ENCODE peak calls at places on chromosomes 7 and 10, in ten cellular contexts. E is GM13976; L is activated naive CD8-positive, alpha-beta T cell treated with anti-CD3 and anti-CD28 coated beads, Interleukin-2, amount 50 U/mL, for 16 hours; W is upper lobe of right lung; A is colonic mucosa; O is NCI-H1694 treated with DMSO at 0.1 percent for 48 hours; Q is NCI-H748 treated with DMSO at 0.1 percent for 48 hours; D is OCI-LY7; N is cardiac fibroblast; U is WERI-Rb-1. I is an unnamed sample.
A peak's percentile ranks its signal among the peaks of the same experiment; 100 is the strongest.

GRCh38 chr7:129373651-129374428 is 60.4 kb upstream of the STRIP2 start:
- DNase-seq in Q (no peak), W (no peak), L (no peak), A (no peak), E (no peak), N (no peak), O (no peak), U (no peak), D (no peak), I (no peak)

GRCh38 chr10:6778992-6779701 is 199.1 kb upstream of the PRKCQ start:
- DNase-seq in Q (no peak), N (peak; percentile 95), O (no peak), L (no peak), W (no peak), D (no peak), E (no peak), U (no peak), A (no peak), I (no peak)

GRCh38 chr10:70274643-70275042 is 9.2 kb downstream of the NPFFR1 start:
- DNase-seq in O (no peak), E (no peak), W (no peak), Q (no peak), U (no peak), D (no peak), A (no peak), N (peak; percentile 89), L (no peak), I (no peak)

GRCh38 chr7:130489140-130489967 is 2.5 kb upstream of the MEST start:
- DNase-seq in L (no peak), O (no peak), N (peak; percentile 64), E (no peak), A (no peak), D (no peak), W (no peak), Q (no peak), U (no peak), I (no peak)

GRCh38 chr7:128845475-128845874 is 15.3 kb downstream of the FLNC start:
- DNase-seq in A (no peak), U (no peak), Q (no peak), E (no peak), O (no peak), N (no peak), W (no peak), L (no peak), D (no peak), I (no peak)

GRCh38 chr10:79346012-79346340 is 1.3 kb upstream of the PPIF start:
- DNase-seq in Q (no peak), E (no peak), D (no peak), W (no peak), O (no peak), U (no peak), A (peak; percentile 13), N (no peak), L (no peak), I (no peak)

GRCh38 chr10:111347386-111348005 is 270.7 kb downstream of the ADRA2A start:
- DNase-seq in A (peak; percentile 84), N (no peak), Q (peak; percentile 24), D (no peak), U (no peak), L (no peak), O (no peak), E (no peak), W (no peak), I (no peak)

GRCh38 chr10:102313221-102313896 is 68.0 kb downstream of the GBF1 start:
- DNase-seq in W (no peak), A (no peak), O (no peak), U (peak; percentile 72), L (no peak), D (no peak), E (no peak), Q (no peak), N (no peak), I (no peak)

GRCh38 chr7:77799078-77799964 is 748 bp downstream of the PHTF2 start:
- DNase-seq in O (peak; percentile 57), Q (no peak), W (peak; percentile 74), D (peak; percentile 51), L (no peak), E (peak; percentile 32), N (peak; percentile 40), A (peak; percentile 53), U (peak; percentile 56), I (peak; percentile 79)

GRCh38 chr7:114182837-114183236 is 231.8 kb upstream of the FOXP2 start:
- DNase-seq in A (no peak), W (no peak), L (no peak), D (no peak), O (no peak), U (no peak), N (peak; percentile 12), Q (no peak), E (no peak), I (no peak)

GRCh38 chr10:33509231-33509871 is 174.9 kb upstream of the NRP1 start:
- DNase-seq in Q (peak; percentile 83), D (no peak), E (peak; percentile 32), N (peak; percentile 82), U (no peak), A (no peak), L (no peak), W (no peak), O (peak; percentile 9), I (no peak)

GRCh38 chr10:4763960-4764428 is 62.0 kb upstream of the AKR1E2 start:
- DNase-seq in N (peak; percentile 68), O (no peak), W (no peak), E (no peak), U (no peak), D (no peak), A (no peak), L (no peak), Q (peak; percentile 7), I (no peak)

GRCh38 chr7:35816514-35816913 is 15.7 kb downstream of the SEPTIN7 start:
- DNase-seq in E (no peak), D (no peak), O (no peak), W (no peak), A (no peak), U (no peak), Q (no peak), N (no peak), L (no peak), I (no peak)

GRCh38 chr10:100996678-100997363 is 2.8 kb upstream of the LZTS2 start:
- DNase-seq in N (no peak), O (no peak), Q (peak; percentile 11), W (peak; percentile 76), A (peak; percentile 49), U (peak; percentile 66), E (peak; percentile 75), D (peak; percentile 57), L (no peak), I (peak; percentile 65)

GRCh38 chr7:44801890-44802289 is 5.4 kb downstream of the PPIA start:
- DNase-seq in E (no peak), A (no peak), U (no peak), W (no peak), N (no peak), Q (no peak), O (no peak), L (no peak), D (no peak), I (no peak)

GRCh38 chr7:48114115-48114514 is 25.1 kb downstream of the UPP1 start:
- DNase-seq in E (no peak), L (no peak), D (no peak), O (no peak), A (no peak), Q (no peak), N (no peak), W (no peak), U (no peak), I (no peak)

GRCh38 chr10:51224610-51225230 is 150.4 kb downstream of the PRKG1 start:
- DNase-seq in N (peak; percentile 80), W (no peak), U (no peak), L (no peak), A (no peak), E (no peak), O (no peak), D (no peak), Q (no peak), I (no peak)

GRCh38 chr10:101018600-101019439 is 12.1 kb downstream of the PDZD7 start:
- DNase-seq in N (peak; percentile 88), E (peak; percentile 90), W (peak; percentile 92), U (peak; percentile 97), Q (peak; percentile 44), L (peak; percentile 35), D (peak; percentile 63), A (peak; percentile 87), O (peak; percentile 71), I (peak; percentile 97)

I was measured in glutamatergic neuron.